ENCODE peak calls at places on chromosome 22, in nine cellular contexts. U is A673, O is Karpas-422, N is DND-41, Z is tibial artery, H is heart right ventricle, C is lower lobe of right lung, P is mammary epithelial cell, J is HL-60. B is an unnamed sample.

GRCh38 chr22:48485144-48486135 is 1342.2 kb downstream of the BRD1 start:
- DNase-seq in O (no peak), N (no peak), C (no peak), J (no peak), P (no peak), U (no peak), Z (no peak), H (no peak), B (peak; percentile 23)

GRCh38 chr22:43897751-43898261 is 6.0 kb upstream of the PNPLA5 start:
- DNase-seq in U (no peak), N (no peak), O (no peak), H (no peak), Z (no peak), J (no peak), C (no peak), P (peak; percentile 59), B (no peak)

GRCh38 chr22:48188211-48188845 is 1425.9 kb downstream of the TBC1D22A start:
- DNase-seq in C (no peak), O (no peak), J (no peak), H (no peak), U (no peak), N (peak; percentile 34), Z (no peak), P (no peak), B (no peak)

GRCh38 chr22:44025171-44026065 is 1.3 kb downstream of the PARVB start:
- DNase-seq in U (no peak), Z (peak; percentile 42), N (no peak), O (peak; percentile 89), P (no peak), J (peak; percentile 73), C (peak; percentile 62), H (peak; percentile 44), B (no peak)

GRCh38 chr22:39534092-39534506 is 1.6 kb upstream of the RPS19BP1 start:
- DNase-seq in H (no peak), N (no peak), Z (no peak), O (no peak), P (no peak), J (no peak), C (no peak), U (no peak), B (no peak)

GRCh38 chr22:39184586-39185577 is 32.4 kb upstream of the CBX7 start:
- DNase-seq in H (no peak), O (no peak), P (no peak), N (no peak), J (no peak), Z (no peak), C (peak; percentile 18), U (no peak), B (no peak)

GRCh38 chr22:27718186-27719032 is 83.1 kb downstream of the MN1 start:
- DNase-seq in Z (peak; percentile 77), H (peak; percentile 66), P (peak; percentile 96), C (peak; percentile 52), U (peak; percentile 79), O (no peak), N (no peak), J (no peak), B (no peak)

GRCh38 chr22:39800790-39801540 is 92.6 kb downstream of the ENTHD1 start:
- DNase-seq in U (no peak), P (no peak), J (no peak), N (no peak), O (no peak), H (no peak), C (no peak), Z (no peak), B (no peak)

GRCh38 chr22:19756288-19757128 is 4.1 kb upstream of the TBX1 start:
- DNase-seq in C (peak; percentile 79), P (peak; percentile 48), O (peak; percentile 83), H (peak; percentile 59), Z (no peak), N (no peak), J (no peak), U (peak; percentile 40), B (peak; percentile 63)

GRCh38 chr22:26672060-26672471 is 14.7 kb downstream of the MIAT start:
- DNase-seq in P (no peak), Z (no peak), C (no peak), O (no peak), U (no peak), N (no peak), J (no peak), H (no peak), B (no peak)

GRCh38 chr22:50298937-50299656 is 8.3 kb downstream of the PLXNB2 start:
- DNase-seq in H (peak; percentile 46), J (no peak), N (no peak), C (no peak), Z (no peak), O (no peak), P (no peak), U (peak; percentile 80), B (no peak)

GRCh38 chr22:19290400-19291217 is 910 bp downstream of the CLTCL1 start:
- DNase-seq in U (peak; percentile 8), O (no peak), C (no peak), N (no peak), P (no peak), H (peak; percentile 16), J (no peak), Z (no peak), B (no peak)

GRCh38 chr22:48871176-48871840 is 956.4 kb downstream of the BRD1 start:
- DNase-seq in Z (no peak), O (no peak), J (no peak), N (no peak), C (peak; percentile 18), H (no peak), U (peak; percentile 83), P (no peak), B (no peak)

GRCh38 chr22:37566329-37566837 is 6.1 kb downstream of the CDC42EP1 start:
- DNase-seq in J (no peak), U (no peak), H (no peak), P (no peak), O (no peak), C (peak; percentile 71), N (peak; percentile 29), Z (no peak), B (peak; percentile 32)

GRCh38 chr22:28766628-28767027 is 5.9 kb upstream of the CCDC117 start:
- DNase-seq in P (no peak), J (no peak), Z (no peak), H (no peak), O (no peak), N (no peak), C (no peak), U (no peak), B (no peak)

GRCh38 chr22:46619240-46619829 is 851 bp upstream of the GRAMD4 start:
- DNase-seq in Z (no peak), C (no peak), N (peak; percentile 91), O (no peak), U (no peak), P (no peak), J (peak; percentile 55), H (peak; percentile 22), B (no peak)

GRCh38 chr22:23847991-23848864 is 9.4 kb upstream of the DERL3 start:
- DNase-seq in N (no peak), H (no peak), Z (no peak), C (no peak), P (no peak), J (no peak), U (no peak), O (peak; percentile 95), B (peak; percentile 24)

GRCh38 chr22:25126510-25126909 is 73.1 kb upstream of the CRYBB3 start:
- DNase-seq in N (no peak), U (no peak), H (no peak), J (no peak), C (no peak), Z (no peak), O (no peak), P (no peak), B (no peak)
- H3K27ac ChIP-seq in N (no peak overlapping the region), U (no peak overlapping the region), H (no peak overlapping the region), J (no peak overlapping the region), C (no peak overlapping the region), Z (no peak overlapping the region), O (no peak overlapping the region), P (no peak overlapping the region), B (no peak overlapping the region)

GRCh38 chr22:30079952-30080533 is at the start of gene HORMAD2:
- DNase-seq in C (peak; percentile 67), O (no peak), U (no peak), P (no peak), J (no peak), N (no peak), Z (no peak), H (peak; percentile 9), B (no peak)
- H3K4me3 ChIP-seq in C (peak within 1 kb of the TSS; percentile 45), O (no peak within 1 kb of the TSS), U (no peak within 1 kb of the TSS), P (no peak within 1 kb of the TSS), J (no peak within 1 kb of the TSS), N (no peak within 1 kb of the TSS), Z (no peak within 1 kb of the TSS), H (peak within 1 kb of the TSS; percentile 36), B (no peak within 1 kb of the TSS)

DNA sequence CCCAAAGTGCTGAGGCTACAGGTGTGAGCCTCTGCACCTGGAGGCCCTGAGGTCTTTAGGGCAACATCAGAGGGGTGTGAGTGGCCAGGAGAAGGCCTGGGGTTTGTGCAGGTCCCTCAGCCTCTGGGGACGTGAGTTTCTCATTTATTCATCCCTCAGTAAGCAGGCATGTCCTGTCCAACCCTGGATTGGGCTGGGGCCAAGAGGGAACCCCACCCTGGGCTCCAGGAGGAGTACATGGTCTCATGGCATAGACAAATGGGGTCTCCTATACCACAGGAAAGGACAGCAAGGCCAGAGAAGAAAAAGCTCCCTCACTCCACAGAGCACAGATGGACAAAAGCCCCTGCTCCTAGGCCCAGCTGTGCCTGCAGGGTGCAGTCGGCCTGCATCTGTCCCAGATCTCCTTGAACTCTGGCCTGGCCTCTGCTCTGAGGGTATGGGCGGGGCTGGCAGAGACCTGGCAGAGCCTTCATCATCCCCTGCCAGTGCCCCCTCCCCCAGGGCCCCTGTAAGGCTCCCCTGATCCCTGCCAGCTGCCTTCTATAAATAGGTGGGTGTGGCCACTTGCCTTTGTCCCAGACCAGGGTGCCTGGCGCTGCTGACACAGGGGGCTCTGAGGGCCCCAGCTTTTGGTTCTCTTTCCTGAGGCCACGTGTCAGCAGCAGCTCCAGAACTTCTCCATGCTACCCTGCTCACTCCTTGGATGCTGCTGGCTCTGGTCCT is 34.6 kb downstream of the A4GALT start:
- DNase-seq in P (no peak), C (no peak), J (no peak), N (peak; percentile 10), U (no peak), O (no peak), Z (no peak), H (peak; percentile 81), B (no peak)
- H3K27ac ChIP-seq in P (no peak overlapping the region), C (peak overlapping the region; percentile 86), J (no peak overlapping the region), N (no peak overlapping the region), U (no peak overlapping the region), O (no peak overlapping the region), Z (peak overlapping the region; percentile 96), H (peak overlapping the region; percentile 93), B (no peak overlapping the region)

GRCh38 chr22:22764085-22764484 is 119.7 kb downstream of the GGTLC2 start:
- DNase-seq in N (no peak), O (no peak), Z (no peak), U (no peak), P (no peak), J (no peak), C (no peak), H (no peak), B (no peak)
- H3K4me3 ChIP-seq in N (no peak overlapping the region), O (no peak overlapping the region), Z (no peak overlapping the region), U (no peak overlapping the region), P (no peak overlapping the region), J (no peak overlapping the region), C (no peak overlapping the region), H (no peak overlapping the region), B (no peak overlapping the region)